ENCODE peak calls at places on chromosome 4, in four cellular contexts. E is neural progenitor cell, A is H9, N is fibroblast of lung. B is an unnamed sample.

GRCh38 chr4:110245567-110245966 is 47.2 kb upstream of the ELOVL6 start:
- DNase-seq in E (no peak), A (no peak), N (peak), B (no peak)

GRCh38 chr4:74316397-74316796 is 8.1 kb downstream of the EPGN start:
- DNase-seq in E (no peak), A (no peak), N (no peak), B (no peak)

GRCh38 chr4:107719211-107719926 is 665 bp downstream of the PAPSS1 start:
- DNase-seq in E (no peak), A (peak), N (peak), B (peak)

GRCh38 chr4:72715299-72715698 is 146.3 kb upstream of the ADAMTS3 start:
- DNase-seq in E (no peak), A (no peak), N (no peak), B (no peak)

GRCh38 chr4:3314706-3315260 is 22.0 kb downstream of the RGS12 start:
- DNase-seq in E (no peak), A (peak), N (no peak), B (no peak)

GRCh38 chr4:3802571-3803474 is 36.6 kb downstream of the ADRA2C start:
- DNase-seq in E (no peak), A (no peak), N (no peak), B (no peak)

GRCh38 chr4:112357453-112357852 is 60.3 kb downstream of the ALPK1 start:
- DNase-seq in E (no peak), A (no peak), N (no peak), B (no peak)

GRCh38 chr4:6769984-6770420 is 12.5 kb upstream of the KIAA0232 start:
- DNase-seq in E (no peak), A (no peak), N (no peak), B (no peak)

GRCh38 chr4:73508651-73509050 is 27.1 kb downstream of the AFM start:
- DNase-seq in E (no peak), A (no peak), N (no peak), B (no peak)

GRCh38 chr4:62571494-62571893 is 1371.4 kb downstream of the ADGRL3 start:
- DNase-seq in E (no peak), A (no peak), N (no peak), B (no peak)

GRCh38 chr4:104901438-104901837 is 245.2 kb upstream of the TET2 start:
- DNase-seq in E (peak), A (peak), N (peak), B (no peak)

GRCh38 chr4:109739547-109739946 is 9.7 kb upstream of the PLA2G12A start:
- DNase-seq in E (no peak), A (no peak), N (peak), B (no peak)

GRCh38 chr4:161577604-161578301 is 586.0 kb downstream of the FSTL5 start:
- DNase-seq in E (no peak), A (no peak), N (peak), B (no peak)

GRCh38 chr4:5770051-5770450 is 59.0 kb downstream of the EVC start:
- DNase-seq in E (no peak), A (peak), N (no peak), B (no peak)

GRCh38 chr4:144463236-144463635 is 182.7 kb upstream of the HHIP start:
- DNase-seq in E (no peak), A (no peak), N (no peak), B (no peak)

GRCh38 chr4:115334736-115335411 is 221.5 kb upstream of the NDST4 start:
- DNase-seq in E (no peak), A (no peak), N (no peak), B (peak)

GRCh38 chr4:187070158-187070557 is 346.5 kb upstream of the FAT1 start:
- DNase-seq in E (no peak), A (no peak), N (no peak), B (no peak)

GRCh38 chr4:138672393-138672976 is 343.1 kb upstream of the NOCT start:
- DNase-seq in E (no peak), A (no peak), N (no peak), B (no peak)

GRCh38 chr4:85837334-85837733 is 362.4 kb downstream of the ARHGAP24 start:
- DNase-seq in E (no peak), A (no peak), N (no peak), B (no peak)

GRCh38 chr4:163111588-163111987 is 55.1 kb downstream of the NAF1 start:
- DNase-seq in E (peak), A (no peak), N (peak), B (no peak)

GRCh38 chr4:20591571-20592455 is 108.4 kb upstream of the PACRGL start:
- DNase-seq in E (no peak), A (no peak), N (no peak), B (no peak)

GRCh38 chr4:37541956-37542355 is 144.2 kb downstream of the RELL1 start:
- DNase-seq in E (no peak), A (no peak), N (no peak), B (no peak)

GRCh38 chr4:17448689-17449088 is 63.2 kb downstream of the QDPR start:
- DNase-seq in E (no peak), A (no peak), N (peak), B (peak)

GRCh38 chr4:133759428-133759827 is 442.2 kb downstream of the PABPC4L start:
- DNase-seq in E (peak), A (peak), N (no peak), B (no peak)

GRCh38 chr4:172042714-172043114 is 229.5 kb downstream of the GALNTL6 start:
- DNase-seq in E (no peak), A (no peak), N (peak), B (no peak)

GRCh38 chr4:25312496-25313193 is at the start of gene ZCCHC4:
- DNase-seq in E (peak), A (peak), N (peak), B (peak)

GRCh38 chr4:168319486-168320019 is 1.0 kb upstream of the DDX60 start:
- DNase-seq in E (no peak), A (no peak), N (no peak), B (no peak)

GRCh38 chr4:109359040-109359646 is 56.7 kb upstream of the COL25A1 start:
- DNase-seq in E (no peak), A (no peak), N (peak), B (peak)

GRCh38 chr4:3291969-3292570 is 751 bp upstream of the RGS12 start:
- DNase-seq in E (peak), A (peak), N (no peak), B (peak)

GRCh38 chr4:138561276-138561880 is 319.2 kb upstream of the SLC7A11 start:
- DNase-seq in E (no peak), A (no peak), N (no peak), B (no peak)

GRCh38 chr4:3862640-3863420 is 96.6 kb downstream of the ADRA2C start:
- DNase-seq in E (peak), A (peak), N (no peak), B (no peak)

GRCh38 chr4:138438608-138439007 is 196.5 kb upstream of the SLC7A11 start:
- DNase-seq in E (no peak), A (no peak), N (peak), B (no peak)

GRCh38 chr4:19651481-19651880 is 600.2 kb upstream of the SLIT2 start:
- DNase-seq in E (no peak), A (no peak), N (no peak), B (no peak)

GRCh38 chr4:96097040-96097607 is 257.2 kb downstream of the PDHA2 start:
- DNase-seq in E (peak), A (no peak), N (peak), B (no peak)

GRCh38 chr4:138650917-138651564 is 364.5 kb upstream of the NOCT start:
- DNase-seq in E (no peak), A (no peak), N (peak), B (no peak)

GRCh38 chr4:119284876-119285611 is 36.9 kb downstream of the FABP2 start:
- DNase-seq in E (no peak), A (no peak), N (peak), B (peak)

DNA sequence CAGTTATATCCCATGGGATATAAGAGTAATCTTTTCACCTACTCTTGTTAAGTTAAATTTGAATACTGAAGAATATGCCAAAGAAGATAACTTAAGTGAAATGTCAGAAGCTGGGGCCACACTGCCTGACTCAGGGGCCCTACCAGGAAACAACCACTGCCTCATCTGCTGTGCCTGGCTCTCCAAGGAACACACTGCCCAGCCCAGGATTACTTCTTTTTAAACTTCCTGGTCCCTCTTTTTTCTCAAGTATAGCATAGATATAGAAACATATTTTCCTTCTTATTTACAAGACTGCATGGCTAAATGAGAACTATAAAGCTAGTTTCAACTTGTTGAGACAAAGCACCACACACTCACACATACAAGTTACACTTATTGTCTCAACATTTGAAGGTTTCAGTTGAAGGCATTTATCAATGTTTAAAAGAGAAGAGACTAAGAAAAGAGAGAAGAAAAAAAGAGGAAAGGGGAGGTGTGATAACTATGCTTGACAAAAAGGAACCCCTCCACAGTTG is 45.2 kb downstream of the MAML3 start:
- DNase-seq in E (no peak), A (no peak), N (no peak), B (no peak)
- H3K4me2 ChIP-seq in E (no peak), A (no peak), N (no peak), B (no peak)

GRCh38 chr4:1864076-1865008 is 6.9 kb upstream of the NSD2 start:
- DNase-seq in E (peak), A (no peak), N (no peak), B (no peak)
- H3K4me2 ChIP-seq in E (peak), A (no peak), N (no peak), B (no peak)

DNA sequence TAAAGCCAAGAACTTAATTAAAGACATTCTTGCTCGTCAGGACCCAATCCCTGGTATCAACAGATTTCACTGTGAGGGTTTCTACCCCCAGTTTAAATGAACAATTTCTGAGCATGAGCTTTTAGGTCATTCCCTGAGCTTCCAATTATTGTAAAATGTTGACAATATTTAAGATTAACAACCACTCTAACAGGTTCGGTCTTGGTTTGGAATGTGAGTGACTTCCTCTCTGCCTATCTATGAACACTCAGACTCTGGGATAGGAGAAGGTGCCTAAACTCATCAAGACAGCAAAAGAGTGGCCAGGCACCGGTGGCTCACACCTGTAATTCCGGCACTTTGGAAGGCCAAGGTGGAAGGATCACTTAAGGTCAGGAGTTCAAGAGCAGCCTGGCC is 82.9 kb upstream of the TMEM150C start:
- DNase-seq in E (no peak), A (no peak), N (no peak), B (no peak)
- H3K4me2 ChIP-seq in E (no peak), A (no peak), N (no peak), B (no peak)

GRCh38 chr4:24228692-24229091 is 338.8 kb upstream of the PPARGC1A start:
- DNase-seq in E (no peak), A (no peak), N (no peak), B (no peak)

GRCh38 chr4:24230955-24231354 is 341.1 kb upstream of the PPARGC1A start:
- DNase-seq in E (no peak), A (no peak), N (no peak), B (no peak)

GRCh38 chr4:24226018-24226417 is 336.2 kb upstream of the PPARGC1A start:
- DNase-seq in E (no peak), A (no peak), N (peak), B (no peak)

GRCh38 chr4:24226667-24227066 is 336.8 kb upstream of the PPARGC1A start:
- DNase-seq in E (no peak), A (no peak), N (peak), B (peak)

GRCh38 chr4:24229976-24230375 is 340.1 kb upstream of the PPARGC1A start:
- DNase-seq in E (no peak), A (no peak), N (peak), B (no peak)
- H3K4me2 ChIP-seq in E (no peak), A (no peak), N (no peak), B (no peak)

DNA sequence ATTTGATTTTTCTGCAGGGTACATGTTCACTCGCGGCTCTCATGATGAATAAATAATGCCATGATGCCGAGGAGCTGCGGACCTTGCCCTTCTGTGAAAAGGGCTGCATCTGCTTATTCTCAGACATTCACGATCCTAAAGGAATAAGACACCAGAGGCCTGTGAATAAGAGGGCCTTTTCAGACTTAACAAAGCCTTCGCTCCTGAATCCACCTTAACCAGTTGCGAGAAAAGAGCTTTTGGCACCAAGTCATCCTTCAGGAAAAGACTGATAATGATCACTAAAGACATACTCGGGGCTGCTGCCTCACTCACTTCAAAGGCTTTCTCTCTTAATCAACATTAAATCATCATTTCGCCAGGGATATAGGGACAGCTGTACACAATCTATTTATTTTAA is 147.5 kb downstream of the FBXO8 start:
- DNase-seq in E (peak), A (no peak), N (no peak), B (no peak)
- H3K4me2 ChIP-seq in E (peak), A (no peak), N (peak), B (no peak)

GRCh38 chr4:148787831-148788477 is 345.7 kb upstream of the NR3C2 start:
- DNase-seq in E (no peak), A (no peak), N (peak), B (no peak)
- H3K4me2 ChIP-seq in E (no peak), A (no peak), N (peak), B (no peak)

GRCh38 chr4:79964715-79965345 is 108.2 kb downstream of the ANTXR2 start:
- DNase-seq in E (peak), A (peak), N (peak), B (no peak)
- H3K4me2 ChIP-seq in E (peak), A (peak), N (no peak), B (no peak)

DNA sequence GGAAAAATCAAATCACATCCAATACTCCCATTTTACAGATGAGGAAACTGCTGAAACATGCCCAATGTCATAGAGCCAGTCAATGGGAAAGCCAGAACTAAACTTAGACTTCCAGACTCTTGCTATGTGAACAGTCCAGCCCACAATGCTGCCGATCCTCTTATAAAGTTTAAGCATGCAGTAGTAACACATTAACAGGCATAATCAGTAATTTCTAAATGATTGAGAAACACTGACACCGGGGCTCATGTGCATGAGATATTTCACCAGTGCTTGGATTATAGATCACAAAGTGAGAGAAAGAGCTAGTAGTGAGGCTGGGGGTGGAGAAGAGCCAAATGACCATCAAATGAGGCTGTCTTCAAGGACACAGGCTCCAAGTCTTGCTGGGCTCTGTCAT is 2.5 kb downstream of the BDH2 start:
- DNase-seq in E (no peak), A (no peak), N (no peak), B (no peak)
- H3K4me2 ChIP-seq in E (no peak), A (no peak), N (no peak), B (no peak)

DNA sequence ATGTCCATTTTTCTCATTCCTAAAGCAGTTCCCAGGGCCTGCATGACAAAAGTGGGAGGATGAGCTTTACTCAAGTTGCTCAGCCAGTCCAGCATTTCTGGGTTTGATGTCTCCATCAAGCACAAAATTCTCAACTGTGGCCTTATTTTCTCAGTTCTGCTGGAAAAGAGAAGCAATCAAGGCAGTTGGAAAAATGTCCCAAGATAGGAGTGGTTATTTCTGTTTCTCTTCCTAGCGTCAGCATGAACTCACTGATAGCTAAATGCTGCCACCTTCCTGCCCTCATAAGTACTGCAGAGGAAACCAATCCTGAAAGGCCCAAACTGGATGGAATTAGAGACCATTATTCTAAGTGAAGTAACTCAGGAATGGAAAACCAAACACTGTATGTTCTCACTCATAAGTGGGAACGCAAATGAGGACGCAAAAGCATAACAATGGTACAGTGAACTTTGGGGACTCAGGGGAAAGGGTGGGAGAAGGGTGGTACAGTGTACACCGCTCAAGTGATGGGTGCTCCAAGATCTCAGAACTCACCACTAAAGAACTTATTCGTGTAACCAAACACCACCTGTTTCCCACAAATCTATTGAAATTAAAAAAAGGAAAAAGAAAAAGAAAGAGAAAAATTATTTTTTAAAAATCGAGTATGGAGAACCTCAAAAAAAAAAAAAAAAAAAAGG is 29.6 kb downstream of the ADH7 start:
- DNase-seq in E (peak), A (peak), N (peak), B (peak)
- H3K4me2 ChIP-seq in E (no peak), A (no peak), N (no peak), B (peak)